ENCODE peak calls at places on chromosomes 16 and 17, in five cellular contexts. V, R, G, N and A are unnamed samples.
A peak's percentile ranks its signal among the peaks of the same experiment; 100 is the strongest.

GRCh38 chr16:10619271-10619849 is 39.0 kb upstream of the EMP2 start:
- DNase-seq in V (no peak), R (no peak), G (peak; percentile 50), N (peak; percentile 45), A (no peak)

GRCh38 chr16:10656618-10657017 is 38.1 kb downstream of the TEKT5 start:
- DNase-seq in V (no peak), R (no peak), G (no peak), N (no peak), A (no peak)

GRCh38 chr16:1019234-1019933 is 37.8 kb downstream of the SOX8 start:
- DNase-seq in V (peak; percentile 69), R (peak; percentile 35), G (peak; percentile 92), N (peak; percentile 14), A (no peak)

GRCh38 chr17:57607553-57608120 is 137.5 kb downstream of the CCDC182 start:
- DNase-seq in V (no peak), R (no peak), G (no peak), N (peak; percentile 88), A (no peak)

GRCh38 chr16:8619671-8620370 is 1.7 kb upstream of the METTL22 start:
- DNase-seq in V (no peak), R (no peak), G (no peak), N (no peak), A (no peak)

GRCh38 chr17:27513849-27514248 is 57.6 kb downstream of the KSR1 start:
- DNase-seq in V (no peak), R (no peak), G (peak; percentile 57), N (no peak), A (no peak)

GRCh38 chr16:626787-627457 is 3.9 kb upstream of the WFIKKN1 start:
- DNase-seq in V (peak; percentile 96), R (peak; percentile 89), G (no peak), N (peak; percentile 82), A (no peak)

GRCh38 chr17:59151007-59151406 is 4.0 kb downstream of the SKA2 start:
- DNase-seq in V (peak; percentile 21), R (no peak), G (no peak), N (no peak), A (no peak)

DNA sequence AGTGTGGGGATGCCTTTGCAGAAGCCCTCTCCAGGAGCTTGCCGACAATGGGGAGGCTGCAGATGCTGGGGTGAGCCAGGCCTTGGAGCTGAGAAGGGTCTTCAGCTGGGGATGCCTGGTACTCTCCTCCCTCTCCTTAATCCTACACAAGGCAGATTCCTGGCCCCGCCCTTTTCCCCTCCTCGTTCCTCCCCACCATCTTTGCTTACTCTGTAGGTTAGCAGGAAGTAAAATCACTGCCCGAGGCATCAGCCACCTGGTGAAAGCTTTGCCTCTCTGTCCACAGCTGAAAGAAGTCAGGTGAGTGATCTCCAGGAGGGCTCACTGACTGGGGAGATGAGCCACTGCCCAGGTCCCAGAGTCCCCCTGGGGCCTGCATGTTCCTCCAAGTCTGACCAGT is 38.7 kb downstream of the NLRC5 start:
- DNase-seq in V (no peak), R (no peak), G (no peak), N (peak; percentile 16), A (no peak)
- H3K27ac ChIP-seq in V (no peak overlapping the region), R (no peak overlapping the region), G (no peak overlapping the region), N (no peak overlapping the region), A (no peak overlapping the region)

GRCh38 chr17:36818134-36818825 is 119.0 kb upstream of the LHX1 start:
- DNase-seq in V (no peak), R (no peak), G (peak; percentile 0), N (no peak), A (no peak)
- H3K9me3 ChIP-seq in V (no peaks in the 10 kb centered on the region), R (no peaks in the 10 kb centered on the region), G (no peaks in the 10 kb centered on the region), N (no peaks in the 10 kb centered on the region), A (no peaks in the 10 kb centered on the region)

DNA sequence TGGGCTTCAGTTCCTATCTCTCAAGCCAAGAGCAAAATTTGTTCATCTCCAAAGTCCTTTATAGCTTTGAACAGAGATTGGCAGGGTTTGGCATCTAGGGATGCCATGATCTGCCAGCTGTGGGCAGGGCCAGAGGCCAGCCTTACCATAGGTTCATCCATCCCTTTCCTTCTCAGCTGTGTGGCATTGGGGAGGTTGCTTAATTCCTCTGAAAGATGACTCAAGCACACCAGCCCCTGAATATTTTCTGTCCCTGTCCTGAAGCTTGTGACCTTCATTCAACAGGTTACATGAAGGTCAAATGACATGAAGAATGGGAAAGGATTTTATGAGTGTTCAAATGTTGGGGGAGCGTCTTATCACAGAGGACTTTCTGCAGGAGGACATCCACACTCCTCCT is 3.4 kb downstream of the MT1G start:
- DNase-seq in V (no peak), R (no peak), G (no peak), N (no peak), A (no peak)
- H3K27me3 ChIP-seq in V (peaks cover 100% of the 10 kb centered on the region), R (peaks cover 12% of the 10 kb centered on the region), G (peaks cover 100% of the 10 kb centered on the region), N (peaks cover 2% of the 10 kb centered on the region), A (peaks cover 34% of the 10 kb centered on the region)

GRCh38 chr17:66444001-66444400 is 141.6 kb downstream of the PRKCA start:
- DNase-seq in V (no peak), R (no peak), G (no peak), N (no peak), A (no peak)

GRCh38 chr17:66437466-66438026 is 135.1 kb downstream of the PRKCA start:
- DNase-seq in V (peak; percentile 16), R (no peak), G (no peak), N (no peak), A (no peak)

GRCh38 chr17:66438101-66438500 is 135.7 kb downstream of the PRKCA start:
- DNase-seq in V (no peak), R (no peak), G (no peak), N (no peak), A (no peak)

GRCh38 chr17:66443601-66444000 is 141.2 kb downstream of the PRKCA start:
- DNase-seq in V (no peak), R (no peak), G (no peak), N (peak; percentile 34), A (no peak)

DNA sequence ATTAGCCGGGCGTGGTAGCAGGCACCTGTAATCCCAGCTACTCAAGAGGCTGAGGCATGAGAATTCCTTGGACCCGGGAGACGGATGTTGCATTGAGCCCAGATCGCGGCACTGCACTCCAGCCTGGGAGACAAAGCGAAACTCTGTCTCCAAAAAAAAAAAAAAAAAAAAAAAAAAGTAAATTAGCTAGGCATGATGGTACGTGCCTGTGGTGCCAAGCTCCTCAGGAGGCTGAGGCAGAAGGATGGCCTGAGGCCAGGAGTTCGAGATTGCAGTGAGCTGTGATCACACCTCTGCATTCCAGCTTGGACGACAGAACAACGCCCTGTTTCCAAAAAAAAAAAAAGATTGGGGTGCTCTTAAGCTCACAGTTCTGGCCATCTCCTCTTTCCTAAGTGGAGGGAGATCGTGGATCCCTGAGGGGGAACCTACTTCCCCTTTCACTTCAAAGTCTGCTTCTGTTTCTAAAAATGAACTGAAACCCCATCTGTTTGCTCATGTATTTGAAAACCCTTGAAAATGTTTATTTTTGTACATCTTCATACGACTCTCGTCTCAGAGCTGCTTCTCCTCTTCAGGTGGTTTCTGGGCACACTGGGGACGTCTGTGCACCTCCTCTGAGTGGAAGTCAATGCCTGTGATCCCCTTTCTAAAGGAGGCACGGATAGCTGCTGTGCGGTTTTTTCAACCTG is 138.7 kb downstream of the PRKCA start:
- DNase-seq in V (no peak), R (no peak), G (no peak), N (peak; percentile 69), A (no peak)
- H3K27ac ChIP-seq in V (no peak overlapping the region), R (peak overlapping the region; percentile 33), G (no peak overlapping the region), N (peak overlapping the region; percentile 58), A (no peak overlapping the region)